ENCODE peak calls at places on chromosomes 13 and 19, in ten cellular contexts. One of them, this sample, is unnamed. For H3K27me3, the result is how much of the 10 kb centered on the place peaks cover.

GRCh38 chr13:36275190-36276002 is 22.2 kb downstream of the CCDC169 start:
- DNase-seq in IMR-90: peak
- DNase-seq in small intestine: peak
- DNase-seq in endothelial cell of umbilical vein: peak
- DNase-seq in mammary epithelial cell: no peak
- DNase-seq in psoas muscle: no peak
- DNase-seq in uterus: peak
- DNase-seq in tibial artery: peak
- DNase-seq in cardiac muscle cell: peak
- DNase-seq in brain microvascular endothelial cell: peak
- DNase-seq in this sample: no peak

GRCh38 chr13:78657699-78658629 is 991 bp downstream of the OBI1 start:
- DNase-seq in tibial artery: no peak
- DNase-seq in IMR-90: peak
- DNase-seq in uterus: no peak
- DNase-seq in endothelial cell of umbilical vein: peak
- DNase-seq in mammary epithelial cell: peak
- DNase-seq in cardiac muscle cell: peak
- DNase-seq in small intestine: peak
- DNase-seq in brain microvascular endothelial cell: no peak
- DNase-seq in psoas muscle: no peak
- DNase-seq in this sample: no peak

GRCh38 chr13:45416521-45417125 is 1.6 kb downstream of the SLC25A30 start:
- DNase-seq in uterus: no peak
- DNase-seq in mammary epithelial cell: no peak
- DNase-seq in brain microvascular endothelial cell: no peak
- DNase-seq in cardiac muscle cell: no peak
- DNase-seq in psoas muscle: no peak
- DNase-seq in endothelial cell of umbilical vein: peak
- DNase-seq in tibial artery: no peak
- DNase-seq in small intestine: peak
- DNase-seq in IMR-90: no peak
- DNase-seq in this sample: no peak

GRCh38 chr19:44857837-44858236 is 11.7 kb downstream of the NECTIN2 start:
- DNase-seq in uterus: no peak
- DNase-seq in mammary epithelial cell: no peak
- DNase-seq in psoas muscle: no peak
- DNase-seq in cardiac muscle cell: no peak
- DNase-seq in endothelial cell of umbilical vein: no peak
- DNase-seq in small intestine: peak
- DNase-seq in brain microvascular endothelial cell: no peak
- DNase-seq in IMR-90: no peak
- DNase-seq in tibial artery: no peak
- DNase-seq in this sample: no peak

GRCh38 chr13:74062933-74063332 is 71.3 kb downstream of the KLF12 start:
- DNase-seq in psoas muscle: peak
- DNase-seq in brain microvascular endothelial cell: peak
- DNase-seq in cardiac muscle cell: peak
- DNase-seq in mammary epithelial cell: no peak
- DNase-seq in small intestine: no peak
- DNase-seq in tibial artery: peak
- DNase-seq in uterus: peak
- DNase-seq in IMR-90: peak
- DNase-seq in endothelial cell of umbilical vein: no peak
- DNase-seq in this sample: no peak

GRCh38 chr13:111153977-111154332 is 38.8 kb downstream of the ARHGEF7 start:
- DNase-seq in brain microvascular endothelial cell: peak
- DNase-seq in uterus: no peak
- DNase-seq in tibial artery: peak
- DNase-seq in small intestine: peak
- DNase-seq in mammary epithelial cell: no peak
- DNase-seq in IMR-90: no peak
- DNase-seq in endothelial cell of umbilical vein: no peak
- DNase-seq in psoas muscle: no peak
- DNase-seq in cardiac muscle cell: no peak
- DNase-seq in this sample: no peak

GRCh38 chr19:10894911-10895213 is 23.5 kb downstream of the CARM1 start:
- DNase-seq in IMR-90: no peak
- DNase-seq in small intestine: no peak
- DNase-seq in brain microvascular endothelial cell: no peak
- DNase-seq in psoas muscle: no peak
- DNase-seq in mammary epithelial cell: no peak
- DNase-seq in uterus: no peak
- DNase-seq in endothelial cell of umbilical vein: no peak
- DNase-seq in tibial artery: no peak
- DNase-seq in cardiac muscle cell: no peak
- DNase-seq in this sample: no peak

GRCh38 chr13:65036999-65037398 is 2193.1 kb downstream of the PCDH9 start:
- DNase-seq in endothelial cell of umbilical vein: no peak
- DNase-seq in psoas muscle: no peak
- DNase-seq in cardiac muscle cell: no peak
- DNase-seq in tibial artery: no peak
- DNase-seq in uterus: no peak
- DNase-seq in mammary epithelial cell: no peak
- DNase-seq in IMR-90: no peak
- DNase-seq in brain microvascular endothelial cell: no peak
- DNase-seq in small intestine: no peak
- DNase-seq in this sample: no peak

GRCh38 chr13:73138276-73138950 is 79.6 kb downstream of the KLF5 start:
- DNase-seq in mammary epithelial cell: no peak
- DNase-seq in IMR-90: peak
- DNase-seq in uterus: no peak
- DNase-seq in endothelial cell of umbilical vein: no peak
- DNase-seq in tibial artery: no peak
- DNase-seq in psoas muscle: no peak
- DNase-seq in small intestine: no peak
- DNase-seq in brain microvascular endothelial cell: peak
- DNase-seq in cardiac muscle cell: peak
- DNase-seq in this sample: no peak

GRCh38 chr19:45753548-45753947 is 15.5 kb downstream of the SIX5 start:
- DNase-seq in IMR-90: no peak
- DNase-seq in mammary epithelial cell: no peak
- DNase-seq in brain microvascular endothelial cell: no peak
- DNase-seq in cardiac muscle cell: no peak
- DNase-seq in endothelial cell of umbilical vein: no peak
- DNase-seq in psoas muscle: no peak
- DNase-seq in uterus: no peak
- DNase-seq in small intestine: no peak
- DNase-seq in tibial artery: no peak
- DNase-seq in this sample: no peak

GRCh38 chr13:23600534-23600933 is 30.3 kb downstream of the TNFRSF19 start:
- DNase-seq in uterus: no peak
- DNase-seq in endothelial cell of umbilical vein: no peak
- DNase-seq in IMR-90: no peak
- DNase-seq in cardiac muscle cell: no peak
- DNase-seq in brain microvascular endothelial cell: no peak
- DNase-seq in tibial artery: no peak
- DNase-seq in mammary epithelial cell: no peak
- DNase-seq in psoas muscle: no peak
- DNase-seq in small intestine: no peak
- DNase-seq in this sample: no peak
- H3K4me3 ChIP-seq in uterus: no peak
- H3K4me3 ChIP-seq in endothelial cell of umbilical vein: no peak
- H3K4me3 ChIP-seq in IMR-90: no peak
- H3K4me3 ChIP-seq in cardiac muscle cell: no peak
- H3K4me3 ChIP-seq in brain microvascular endothelial cell: no peak
- H3K4me3 ChIP-seq in tibial artery: no peak
- H3K4me3 ChIP-seq in mammary epithelial cell: no peak
- H3K4me3 ChIP-seq in psoas muscle: no peak
- H3K4me3 ChIP-seq in small intestine: no peak
- H3K4me3 ChIP-seq in this sample: no peak

DNA sequence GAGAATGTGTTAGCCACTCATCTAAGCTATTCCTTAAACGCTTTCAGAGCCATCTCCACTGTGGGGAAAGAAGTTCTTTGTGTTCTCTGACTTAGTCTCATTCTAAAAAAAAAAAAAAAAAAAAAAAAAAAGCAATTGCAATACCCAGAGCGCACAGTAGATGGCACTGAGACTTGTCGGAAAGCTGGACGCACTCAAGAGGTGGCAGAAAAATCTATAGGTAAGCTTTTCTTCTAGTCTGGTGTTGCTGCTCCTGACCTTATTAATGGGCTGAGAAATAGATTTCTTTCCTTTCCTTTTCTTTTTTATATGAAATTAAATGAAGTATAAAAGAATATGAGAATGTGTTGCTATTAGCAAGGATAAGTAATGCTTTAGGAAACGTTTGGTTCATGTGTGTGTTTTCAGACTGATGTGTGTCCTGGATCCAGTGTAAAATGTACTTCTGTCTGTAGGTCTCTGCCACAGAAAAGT is 4.7 kb upstream of the GJB2 start:
- DNase-seq in small intestine: peak
- DNase-seq in endothelial cell of umbilical vein: peak
- DNase-seq in psoas muscle: no peak
- DNase-seq in brain microvascular endothelial cell: no peak
- DNase-seq in uterus: no peak
- DNase-seq in IMR-90: peak
- DNase-seq in tibial artery: no peak
- DNase-seq in cardiac muscle cell: peak
- DNase-seq in mammary epithelial cell: peak
- DNase-seq in this sample: no peak
- H3K27me3 ChIP-seq in small intestine: under half
- H3K27me3 ChIP-seq in endothelial cell of umbilical vein: half or more
- H3K27me3 ChIP-seq in psoas muscle: under half
- H3K27me3 ChIP-seq in brain microvascular endothelial cell: under half
- H3K27me3 ChIP-seq in uterus: under half
- H3K27me3 ChIP-seq in IMR-90: half or more
- H3K27me3 ChIP-seq in tibial artery: under half
- H3K27me3 ChIP-seq in cardiac muscle cell: half or more
- H3K27me3 ChIP-seq in mammary epithelial cell: under half
- H3K27me3 ChIP-seq in this sample: under half

DNA sequence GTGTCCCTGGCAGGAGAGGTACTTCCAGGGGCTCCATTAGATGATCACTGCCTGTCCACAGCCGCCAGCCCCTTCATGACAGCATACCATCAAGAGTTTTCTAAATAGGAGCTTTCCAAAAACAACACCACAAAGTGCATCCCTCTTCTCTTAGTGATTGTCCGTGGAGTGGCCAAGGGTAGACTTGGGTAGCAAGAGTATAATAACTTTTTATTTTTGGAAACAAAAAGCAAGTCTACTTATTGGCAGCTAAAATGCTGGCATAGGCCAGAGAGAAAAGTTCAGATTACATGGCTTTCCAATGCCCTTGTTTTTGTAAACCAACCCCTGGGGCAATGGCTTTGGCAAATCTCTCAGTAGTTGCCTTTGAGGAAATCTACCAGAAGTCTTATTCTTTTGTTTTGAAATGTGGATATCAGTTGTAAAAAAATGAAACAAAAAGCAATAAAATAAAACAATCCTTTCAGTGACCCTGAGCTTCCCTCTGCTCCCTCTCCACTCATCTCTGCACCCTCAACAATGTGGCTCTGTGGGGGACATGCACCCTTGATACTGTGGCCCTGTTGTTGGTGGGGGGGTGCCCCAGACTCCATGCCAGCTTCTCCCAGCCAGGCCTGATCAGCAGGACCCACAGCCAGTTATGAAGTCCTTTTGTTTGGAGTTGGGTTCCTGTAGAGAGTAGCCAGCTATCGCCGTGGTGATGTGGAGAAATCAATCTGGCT is 294.1 kb downstream of the DLEU7 start:
- DNase-seq in endothelial cell of umbilical vein: no peak
- DNase-seq in uterus: no peak
- DNase-seq in small intestine: no peak
- DNase-seq in cardiac muscle cell: no peak
- DNase-seq in psoas muscle: no peak
- DNase-seq in IMR-90: no peak
- DNase-seq in brain microvascular endothelial cell: no peak
- DNase-seq in mammary epithelial cell: no peak
- DNase-seq in tibial artery: no peak
- DNase-seq in this sample: no peak
- H3K4me3 ChIP-seq in endothelial cell of umbilical vein: no peak
- H3K4me3 ChIP-seq in uterus: no peak
- H3K4me3 ChIP-seq in small intestine: no peak
- H3K4me3 ChIP-seq in cardiac muscle cell: no peak
- H3K4me3 ChIP-seq in psoas muscle: no peak
- H3K4me3 ChIP-seq in IMR-90: no peak
- H3K4me3 ChIP-seq in brain microvascular endothelial cell: no peak
- H3K4me3 ChIP-seq in mammary epithelial cell: no peak
- H3K4me3 ChIP-seq in tibial artery: no peak
- H3K4me3 ChIP-seq in this sample: no peak

GRCh38 chr19:46992699-46993535 is 26.7 kb upstream of the NPAS1 start:
- DNase-seq in tibial artery: no peak
- DNase-seq in IMR-90: no peak
- DNase-seq in mammary epithelial cell: no peak
- DNase-seq in brain microvascular endothelial cell: no peak
- DNase-seq in cardiac muscle cell: no peak
- DNase-seq in endothelial cell of umbilical vein: no peak
- DNase-seq in small intestine: no peak
- DNase-seq in uterus: no peak
- DNase-seq in psoas muscle: peak
- DNase-seq in this sample: no peak

GRCh38 chr19:46995492-46995891 is 24.1 kb upstream of the NPAS1 start:
- DNase-seq in cardiac muscle cell: no peak
- DNase-seq in mammary epithelial cell: no peak
- DNase-seq in endothelial cell of umbilical vein: no peak
- DNase-seq in IMR-90: no peak
- DNase-seq in tibial artery: no peak
- DNase-seq in small intestine: no peak
- DNase-seq in brain microvascular endothelial cell: no peak
- DNase-seq in psoas muscle: no peak
- DNase-seq in uterus: no peak
- DNase-seq in this sample: no peak

GRCh38 chr19:46990998-46991676 is 28.5 kb upstream of the NPAS1 start:
- DNase-seq in tibial artery: peak
- DNase-seq in IMR-90: peak
- DNase-seq in uterus: peak
- DNase-seq in psoas muscle: peak
- DNase-seq in endothelial cell of umbilical vein: peak
- DNase-seq in small intestine: peak
- DNase-seq in cardiac muscle cell: peak
- DNase-seq in mammary epithelial cell: peak
- DNase-seq in brain microvascular endothelial cell: peak
- DNase-seq in this sample: no peak

GRCh38 chr19:46993622-46994021 is 26.0 kb upstream of the NPAS1 start:
- DNase-seq in tibial artery: no peak
- DNase-seq in mammary epithelial cell: no peak
- DNase-seq in IMR-90: no peak
- DNase-seq in cardiac muscle cell: no peak
- DNase-seq in brain microvascular endothelial cell: no peak
- DNase-seq in psoas muscle: no peak
- DNase-seq in uterus: no peak
- DNase-seq in small intestine: no peak
- DNase-seq in endothelial cell of umbilical vein: no peak
- DNase-seq in this sample: no peak

DNA sequence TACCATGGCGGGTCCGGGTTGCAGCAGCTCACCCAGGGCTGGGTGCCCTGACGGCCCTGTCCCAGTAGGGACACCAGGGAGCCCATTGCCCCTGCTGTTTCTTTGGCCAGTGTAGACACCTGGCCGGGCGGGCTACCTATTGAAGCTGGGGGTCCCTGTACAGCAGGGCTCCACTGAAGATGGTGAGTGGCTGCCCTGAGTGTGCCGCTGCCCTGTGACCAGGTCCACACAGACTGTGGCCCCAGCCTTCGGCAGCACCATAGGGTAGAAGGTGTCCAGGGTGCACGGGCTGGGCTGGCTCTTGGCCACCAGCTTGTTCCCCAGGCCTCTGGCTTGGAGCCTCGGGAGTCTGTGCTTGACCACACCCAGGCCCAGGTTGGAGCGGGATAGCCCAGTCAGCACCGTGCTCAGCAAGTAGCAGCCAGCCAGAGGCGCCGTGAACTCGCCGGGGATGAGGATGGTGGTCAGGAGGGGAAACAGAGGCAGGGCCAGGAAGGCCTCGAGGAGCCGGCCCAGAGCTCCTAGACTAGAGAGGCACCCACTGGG is 25.4 kb upstream of the NPAS1 start:
- DNase-seq in IMR-90: no peak
- DNase-seq in mammary epithelial cell: no peak
- DNase-seq in tibial artery: no peak
- DNase-seq in uterus: no peak
- DNase-seq in brain microvascular endothelial cell: no peak
- DNase-seq in cardiac muscle cell: no peak
- DNase-seq in psoas muscle: no peak
- DNase-seq in endothelial cell of umbilical vein: no peak
- DNase-seq in small intestine: no peak
- DNase-seq in this sample: no peak
- H3K27me3 ChIP-seq in IMR-90: under half
- H3K27me3 ChIP-seq in mammary epithelial cell: under half
- H3K27me3 ChIP-seq in tibial artery: under half
- H3K27me3 ChIP-seq in uterus: under half
- H3K27me3 ChIP-seq in brain microvascular endothelial cell: under half
- H3K27me3 ChIP-seq in cardiac muscle cell: under half
- H3K27me3 ChIP-seq in psoas muscle: under half
- H3K27me3 ChIP-seq in endothelial cell of umbilical vein: under half
- H3K27me3 ChIP-seq in small intestine: under half
- H3K27me3 ChIP-seq in this sample: under half

This sample was measured in BJ.